ENCODE peak calls at places on chromosomes 1 and 21, in four cellular contexts. One of them, this sample, is unnamed.

GRCh38 chr1:51535006-51535592 is 16.0 kb upstream of the EPS15 start:
- DNase-seq in GM12878: peak
- DNase-seq in HepG2: peak
- DNase-seq in K562: no peak
- DNase-seq in this sample: peak

GRCh38 chr1:156951371-156951770 is 30.9 kb downstream of the LRRC71 start:
- DNase-seq in HepG2: no peak
- DNase-seq in K562: no peak
- DNase-seq in GM12878: no peak
- DNase-seq in this sample: no peak

GRCh38 chr1:93328809-93329477 is 16.8 kb upstream of the DR1 start:
- DNase-seq in GM12878: no peak
- DNase-seq in K562: no peak
- DNase-seq in HepG2: no peak
- DNase-seq in this sample: no peak

GRCh38 chr1:182359645-182360044 is 31.9 kb downstream of the GLUL start:
- DNase-seq in GM12878: no peak
- DNase-seq in K562: peak
- DNase-seq in HepG2: no peak
- DNase-seq in this sample: no peak

GRCh38 chr1:53070621-53071020 is 8.6 kb downstream of the PODN start:
- DNase-seq in K562: no peak
- DNase-seq in HepG2: no peak
- DNase-seq in GM12878: no peak
- DNase-seq in this sample: no peak

GRCh38 chr1:220879090-220879508 is at the start of gene HLX:
- DNase-seq in HepG2: no peak
- DNase-seq in GM12878: no peak
- DNase-seq in K562: peak
- DNase-seq in this sample: peak

GRCh38 chr1:221439008-221439733 is 302.7 kb downstream of the DUSP10 start:
- DNase-seq in GM12878: peak
- DNase-seq in K562: no peak
- DNase-seq in HepG2: no peak
- DNase-seq in this sample: no peak

GRCh38 chr1:36638268-36638667 is 155.6 kb upstream of the CSF3R start:
- DNase-seq in K562: no peak
- DNase-seq in HepG2: no peak
- DNase-seq in GM12878: no peak
- DNase-seq in this sample: no peak

GRCh38 chr1:30413606-30414005 is 309.8 kb downstream of the MATN1 start:
- DNase-seq in K562: no peak
- DNase-seq in GM12878: no peak
- DNase-seq in HepG2: no peak
- DNase-seq in this sample: no peak

GRCh38 chr1:233113009-233113712 is 162.8 kb downstream of the NTPCR start:
- DNase-seq in HepG2: peak
- DNase-seq in K562: peak
- DNase-seq in GM12878: peak
- DNase-seq in this sample: peak

GRCh38 chr1:25805863-25806225 is 5.9 kb downstream of the SELENON start:
- DNase-seq in K562: no peak
- DNase-seq in GM12878: no peak
- DNase-seq in HepG2: no peak
- DNase-seq in this sample: no peak

GRCh38 chr1:31587720-31588423 is 11.6 kb downstream of the TINAGL1 start:
- DNase-seq in GM12878: no peak
- DNase-seq in K562: peak
- DNase-seq in HepG2: peak
- DNase-seq in this sample: peak

GRCh38 chr1:53586765-53587164 is 127.6 kb downstream of the DMRTB1 start:
- DNase-seq in K562: no peak
- DNase-seq in GM12878: no peak
- DNase-seq in HepG2: no peak
- DNase-seq in this sample: no peak

GRCh38 chr1:2979191-2980072 is 41.8 kb upstream of the ACTRT2 start:
- DNase-seq in GM12878: no peak
- DNase-seq in HepG2: no peak
- DNase-seq in K562: no peak
- DNase-seq in this sample: no peak

GRCh38 chr1:239719642-239720258 is 333.4 kb downstream of the CHRM3 start:
- DNase-seq in HepG2: no peak
- DNase-seq in GM12878: no peak
- DNase-seq in K562: no peak
- DNase-seq in this sample: no peak

GRCh38 chr21:19463966-19464365 is 1060.4 kb upstream of the TMPRSS15 start:
- DNase-seq in K562: no peak
- DNase-seq in HepG2: no peak
- DNase-seq in GM12878: no peak
- DNase-seq in this sample: no peak

GRCh38 chr1:150829751-150830150 is 21.7 kb upstream of the CTSK start:
- DNase-seq in K562: peak
- DNase-seq in GM12878: no peak
- DNase-seq in HepG2: no peak
- DNase-seq in this sample: peak

GRCh38 chr1:227328405-227329019 is 10.2 kb upstream of the CDC42BPA start:
- DNase-seq in HepG2: peak
- DNase-seq in K562: no peak
- DNase-seq in GM12878: no peak
- DNase-seq in this sample: no peak
- TF ChIP-seq SP1 in HepG2: no peak
- TF ChIP-seq SP1 in K562: no peak
- TF ChIP-seq SP1 in GM12878: no peak
- TF ChIP-seq SP1 in this sample: no peak

DNA sequence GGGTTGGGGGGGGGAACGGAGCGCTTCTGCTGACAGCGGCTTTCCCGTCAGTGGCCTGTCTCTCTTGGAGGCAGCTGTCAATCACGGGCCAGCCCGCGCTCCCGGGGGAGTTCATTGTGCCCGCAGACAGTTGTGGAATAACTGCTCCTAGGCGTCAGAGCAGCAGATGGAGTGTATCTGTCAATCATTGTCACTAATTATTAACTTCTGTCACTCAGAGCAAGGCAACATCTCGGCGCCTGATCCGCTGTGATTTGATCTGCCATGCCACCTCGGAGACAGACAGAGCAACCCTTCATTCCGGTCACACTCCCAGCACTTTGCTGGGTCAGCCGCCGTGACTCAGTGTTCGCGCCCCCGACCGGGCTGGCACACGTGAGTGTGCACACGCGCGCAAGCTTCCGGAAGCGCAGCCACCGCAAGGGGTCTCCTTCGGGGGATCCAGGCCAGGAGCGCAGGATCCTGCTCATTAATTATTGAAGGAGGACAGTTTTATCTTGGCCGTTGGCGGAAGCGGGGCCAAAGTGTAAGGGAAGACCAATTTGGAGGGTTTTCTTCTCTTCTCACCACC is 75.8 kb downstream of the RRAGC start:
- DNase-seq in GM12878: no peak
- DNase-seq in K562: peak
- DNase-seq in HepG2: peak
- DNase-seq in this sample: peak
- TF ChIP-seq FOXM1 in GM12878: no peak
- TF ChIP-seq FOXM1 in K562: no peak
- TF ChIP-seq FOXM1 in HepG2: no peak
- TF ChIP-seq FOXM1 in this sample: no peak

GRCh38 chr1:119448112-119448511 is 33.2 kb downstream of the HSD3B2 start:
- DNase-seq in HepG2: no peak
- DNase-seq in K562: no peak
- DNase-seq in GM12878: no peak
- DNase-seq in this sample: no peak

GRCh38 chr1:119452085-119452484 is 37.1 kb downstream of the HSD3B2 start:
- DNase-seq in GM12878: no peak
- DNase-seq in K562: no peak
- DNase-seq in HepG2: no peak
- DNase-seq in this sample: no peak

GRCh38 chr1:119451158-119451557 is 36.2 kb downstream of the HSD3B2 start:
- DNase-seq in GM12878: no peak
- DNase-seq in HepG2: no peak
- DNase-seq in K562: no peak
- DNase-seq in this sample: no peak

GRCh38 chr1:119449964-119450363 is 35.0 kb downstream of the HSD3B2 start:
- DNase-seq in GM12878: no peak
- DNase-seq in HepG2: peak
- DNase-seq in K562: peak
- DNase-seq in this sample: no peak

GRCh38 chr1:119453021-119453420 is 38.1 kb downstream of the HSD3B2 start:
- DNase-seq in HepG2: no peak
- DNase-seq in K562: no peak
- DNase-seq in GM12878: no peak
- DNase-seq in this sample: no peak
- TF ChIP-seq SP1 in HepG2: no peak
- TF ChIP-seq SP1 in K562: no peak
- TF ChIP-seq SP1 in GM12878: no peak
- TF ChIP-seq SP1 in this sample: no peak

DNA sequence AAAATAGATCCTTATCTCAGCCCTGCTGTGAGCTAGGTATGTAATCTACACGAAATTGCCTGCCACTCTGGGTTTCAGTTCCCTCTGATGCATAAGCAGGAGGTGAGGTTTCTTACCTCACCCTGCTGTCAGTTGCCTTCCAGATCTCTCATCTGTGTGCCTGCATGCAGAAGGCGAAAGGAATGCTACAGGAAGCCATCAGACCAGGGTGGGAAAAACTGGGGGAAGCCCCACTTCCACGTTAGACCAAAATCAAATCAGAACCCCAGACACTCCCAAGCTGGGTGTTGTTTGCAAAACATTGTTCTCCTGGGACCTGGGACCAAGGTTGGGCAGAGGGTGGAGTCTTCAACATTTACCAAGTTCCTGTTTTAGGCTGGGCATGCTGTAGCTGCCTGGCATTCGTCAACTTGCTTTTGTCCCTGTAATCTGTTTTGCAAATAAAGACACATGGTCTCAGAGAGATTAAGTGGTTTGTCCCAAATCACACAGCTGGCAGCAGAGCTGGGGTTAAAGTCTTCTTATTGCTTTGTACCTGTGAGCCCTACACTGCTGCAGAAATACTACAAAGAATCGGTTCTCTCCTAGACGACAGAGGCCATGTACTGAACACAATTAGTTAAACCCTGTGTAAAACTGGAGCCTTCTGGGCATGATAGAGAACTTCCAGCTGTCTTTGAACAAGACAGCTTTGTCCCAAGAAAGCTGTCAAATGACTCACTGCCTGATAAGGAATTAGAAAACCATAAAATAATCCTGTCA is 389.7 kb upstream of the RUNX1 start:
- DNase-seq in K562: no peak
- DNase-seq in HepG2: no peak
- DNase-seq in GM12878: peak
- DNase-seq in this sample: no peak
- TF ChIP-seq FOXM1 in K562: no peak
- TF ChIP-seq FOXM1 in HepG2: no peak
- TF ChIP-seq FOXM1 in GM12878: no peak
- TF ChIP-seq FOXM1 in this sample: no peak

GRCh38 chr1:246805135-246805716 is 81.0 kb downstream of the SCCPDH start:
- DNase-seq in K562: no peak
- DNase-seq in GM12878: no peak
- DNase-seq in HepG2: peak
- DNase-seq in this sample: no peak
- TF ChIP-seq SP1 in K562: no peak
- TF ChIP-seq SP1 in GM12878: no peak
- TF ChIP-seq SP1 in HepG2: no peak
- TF ChIP-seq SP1 in this sample: no peak

GRCh38 chr1:91777630-91778300 is 108.2 kb downstream of the TGFBR3 start:
- DNase-seq in GM12878: no peak
- DNase-seq in K562: no peak
- DNase-seq in HepG2: no peak
- DNase-seq in this sample: no peak

GRCh38 chr1:91781371-91781825 is 104.6 kb downstream of the TGFBR3 start:
- DNase-seq in K562: no peak
- DNase-seq in HepG2: no peak
- DNase-seq in GM12878: no peak
- DNase-seq in this sample: no peak

GRCh38 chr1:91777196-91777595 is 108.8 kb downstream of the TGFBR3 start:
- DNase-seq in HepG2: no peak
- DNase-seq in GM12878: no peak
- DNase-seq in K562: no peak
- DNase-seq in this sample: no peak

GRCh38 chr1:91779603-91780021 is 106.3 kb downstream of the TGFBR3 start:
- DNase-seq in GM12878: no peak
- DNase-seq in K562: no peak
- DNase-seq in HepG2: no peak
- DNase-seq in this sample: no peak

GRCh38 chr1:91778964-91779363 is 107.0 kb downstream of the TGFBR3 start:
- DNase-seq in HepG2: no peak
- DNase-seq in K562: no peak
- DNase-seq in GM12878: no peak
- DNase-seq in this sample: no peak
- TF ChIP-seq FOXM1 in HepG2: no peak
- TF ChIP-seq FOXM1 in K562: no peak
- TF ChIP-seq FOXM1 in GM12878: no peak
- TF ChIP-seq FOXM1 in this sample: no peak

DNA sequence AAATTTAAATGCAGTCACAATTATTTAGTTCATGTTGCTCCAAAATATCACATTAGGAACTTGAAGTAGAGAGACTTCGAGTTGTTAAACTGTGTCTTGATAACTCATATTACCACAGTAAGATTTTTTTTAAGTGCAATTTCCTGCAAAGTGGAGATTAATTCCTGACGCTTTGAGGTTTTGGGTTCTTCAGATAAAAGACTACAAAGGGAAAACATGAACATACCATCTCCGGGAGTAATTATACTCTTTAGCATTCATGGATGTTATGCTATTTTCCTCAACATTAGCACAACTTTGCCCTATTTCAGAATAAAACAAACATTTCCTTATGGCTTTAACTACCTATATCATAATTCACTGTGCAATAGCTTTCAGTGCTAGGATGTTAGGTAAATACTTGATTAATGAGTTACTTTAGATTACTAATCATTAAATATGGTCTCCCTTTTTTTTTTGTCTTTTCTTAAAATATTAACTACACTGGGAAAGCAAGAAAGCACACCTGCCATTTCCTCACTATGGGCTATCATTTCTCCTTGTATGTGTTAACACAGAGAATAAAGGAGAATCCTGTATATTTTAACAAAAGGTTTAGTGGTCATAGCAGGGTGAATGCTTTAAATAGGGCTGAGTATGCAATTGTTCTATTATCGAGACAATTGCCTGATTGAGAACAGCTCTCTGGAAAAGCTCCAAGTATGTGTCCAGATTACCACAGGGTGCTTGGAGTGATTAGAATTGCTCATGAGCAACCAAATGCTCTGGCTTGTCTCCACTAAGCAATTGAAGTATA is 252.5 kb upstream of the C1orf105 start:
- DNase-seq in K562: no peak
- DNase-seq in HepG2: no peak
- DNase-seq in GM12878: no peak
- DNase-seq in this sample: no peak
- TF ChIP-seq SP1 in K562: no peak
- TF ChIP-seq SP1 in HepG2: no peak
- TF ChIP-seq SP1 in GM12878: no peak
- TF ChIP-seq SP1 in this sample: no peak

This sample was measured in HEK293T.